ENCODE peak calls at places on chromosome 10, in six cellular contexts. G, O, C, A, T and Q are unnamed samples.

GRCh38 chr10:130047336-130047735 is 63.3 kb downstream of the C10orf143 start:
- DNase-seq in G (no peak), O (no peak), C (no peak), A (no peak), T (no peak), Q (no peak)

GRCh38 chr10:86244995-86245394 is 121.6 kb downstream of the GRID1 start:
- DNase-seq in G (no peak), O (no peak), C (no peak), A (no peak), T (peak; percentile 8), Q (no peak)

GRCh38 chr10:70115948-70116682 is 16.5 kb downstream of the AIFM2 start:
- DNase-seq in G (peak; percentile 59), O (peak; percentile 27), C (peak; percentile 51), A (peak; percentile 46), T (no peak), Q (no peak)

GRCh38 chr10:98369801-98370200 is 45.2 kb downstream of the PYROXD2 start:
- DNase-seq in G (no peak), O (no peak), C (no peak), A (no peak), T (no peak), Q (no peak)

GRCh38 chr10:97454330-97455036 is 8.5 kb downstream of the ZDHHC16 start:
- DNase-seq in G (no peak), O (no peak), C (peak; percentile 41), A (peak; percentile 44), T (no peak), Q (no peak)

GRCh38 chr10:89360153-89360552 is 17.7 kb upstream of the IFIT1B start:
- DNase-seq in G (no peak), O (no peak), C (no peak), A (no peak), T (no peak), Q (no peak)

GRCh38 chr10:102673961-102674511 is 29.8 kb downstream of the TRIM8 start:
- DNase-seq in G (peak; percentile 52), O (peak; percentile 70), C (peak; percentile 68), A (peak; percentile 80), T (peak; percentile 73), Q (peak; percentile 27)

GRCh38 chr10:6778992-6779701 is 199.1 kb upstream of the PRKCQ start:
- DNase-seq in G (no peak), O (no peak), C (no peak), A (peak; percentile 12), T (no peak), Q (peak; percentile 98)

GRCh38 chr10:119025336-119025735 is 4.2 kb upstream of the NANOS1 start:
- DNase-seq in G (no peak), O (peak; percentile 92), C (peak; percentile 56), A (peak; percentile 87), T (peak; percentile 92), Q (no peak)

GRCh38 chr10:35492387-35493195 is 112.5 kb upstream of the GJD4 start:
- DNase-seq in G (no peak), O (no peak), C (no peak), A (no peak), T (no peak), Q (no peak)

GRCh38 chr10:47266602-47267001 is 33.4 kb upstream of the GDF10 start:
- DNase-seq in G (no peak), O (no peak), C (no peak), A (no peak), T (no peak), Q (no peak)

GRCh38 chr10:111650088-111650487 is 533.5 kb downstream of the GPAM start:
- DNase-seq in G (no peak), O (no peak), C (no peak), A (no peak), T (no peak), Q (no peak)

GRCh38 chr10:28800144-28800543 is 122.8 kb downstream of the BAMBI start:
- DNase-seq in G (no peak), O (no peak), C (no peak), A (no peak), T (no peak), Q (no peak)

GRCh38 chr10:52056296-52056695 is 257.8 kb upstream of the DKK1 start:
- DNase-seq in G (no peak), O (no peak), C (no peak), A (no peak), T (no peak), Q (peak; percentile 20)

GRCh38 chr10:31397852-31398251 is 78.8 kb downstream of the ZEB1 start:
- DNase-seq in G (no peak), O (no peak), C (no peak), A (no peak), T (no peak), Q (no peak)

GRCh38 chr10:114491419-114491818 is 87.1 kb upstream of the AFAP1L2 start:
- DNase-seq in G (no peak), O (peak; percentile 48), C (peak; percentile 85), A (no peak), T (no peak), Q (no peak)

GRCh38 chr10:114485695-114486400 is 81.5 kb upstream of the AFAP1L2 start:
- DNase-seq in G (no peak), O (no peak), C (no peak), A (no peak), T (no peak), Q (no peak)

GRCh38 chr10:114489521-114490310 is 85.4 kb upstream of the AFAP1L2 start:
- DNase-seq in G (no peak), O (no peak), C (no peak), A (no peak), T (no peak), Q (no peak)

GRCh38 chr10:114486938-114487814 is 82.9 kb upstream of the AFAP1L2 start:
- DNase-seq in G (no peak), O (no peak), C (no peak), A (no peak), T (no peak), Q (peak; percentile 55)

DNA sequence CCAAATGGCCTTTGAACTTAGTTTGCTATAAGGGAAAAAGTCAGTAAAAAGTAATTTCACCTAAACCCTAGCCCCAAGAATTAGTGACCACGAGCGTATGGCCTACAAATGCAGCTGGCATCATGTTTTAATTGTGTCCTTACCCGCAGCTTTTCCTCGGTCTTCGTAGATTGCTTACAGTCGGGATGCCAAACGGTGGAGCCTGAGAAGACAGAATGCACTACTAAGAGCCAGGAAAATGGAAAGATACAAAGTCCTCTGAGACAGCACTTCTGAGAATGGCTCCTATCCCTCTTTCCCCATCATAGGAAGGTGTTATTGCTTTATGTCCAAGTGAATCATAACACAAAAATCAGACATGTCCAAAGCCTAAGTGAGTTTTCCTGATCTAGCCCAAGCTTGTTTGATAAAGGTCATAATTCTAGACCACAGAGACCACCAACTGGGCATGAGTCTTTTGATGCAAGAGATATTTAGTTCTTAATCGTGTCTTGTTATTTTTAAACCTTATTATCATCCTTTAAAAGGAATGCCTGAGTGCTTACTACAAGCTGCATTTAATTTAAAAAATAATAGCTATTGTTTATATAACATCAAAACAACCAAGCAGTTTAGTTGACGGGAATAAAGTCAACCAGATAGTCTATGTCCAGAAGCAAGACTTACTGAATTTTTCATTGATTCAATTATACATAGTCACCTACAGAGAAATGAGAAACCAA is 83.7 kb upstream of the AFAP1L2 start:
- DNase-seq in G (no peak), O (no peak), C (no peak), A (no peak), T (no peak), Q (peak; percentile 31)
- H3K27ac ChIP-seq in G (no peak overlapping the region), O (peak overlapping the region; percentile 92), C (no peak overlapping the region), A (peak overlapping the region; percentile 2), T (no peak overlapping the region), Q (peak overlapping the region; percentile 44)

GRCh38 chr10:77618117-77618516 is 19.5 kb downstream of the KCNMA1 start:
- DNase-seq in G (no peak), O (no peak), C (no peak), A (no peak), T (no peak), Q (no peak)

GRCh38 chr10:77614778-77615625 is 22.6 kb downstream of the KCNMA1 start:
- DNase-seq in G (no peak), O (no peak), C (no peak), A (no peak), T (no peak), Q (peak; percentile 16)

GRCh38 chr10:77613476-77614130 is 24.0 kb downstream of the KCNMA1 start:
- DNase-seq in G (no peak), O (no peak), C (no peak), A (no peak), T (no peak), Q (peak; percentile 14)

GRCh38 chr10:77619964-77620703 is 17.5 kb downstream of the KCNMA1 start:
- DNase-seq in G (no peak), O (no peak), C (no peak), A (no peak), T (no peak), Q (no peak)

GRCh38 chr10:77616766-77617165 is 20.8 kb downstream of the KCNMA1 start:
- DNase-seq in G (no peak), O (no peak), C (no peak), A (no peak), T (no peak), Q (no peak)
- H3K27ac ChIP-seq in G (no peak overlapping the region), O (no peak overlapping the region), C (no peak overlapping the region), A (no peak overlapping the region), T (no peak overlapping the region), Q (no peak overlapping the region)

GRCh38 chr10:71995880-71996597 is 31.8 kb downstream of the CHST3 start:
- DNase-seq in G (no peak), O (no peak), C (no peak), A (no peak), T (no peak), Q (no peak)

GRCh38 chr10:71998119-71998839 is 34.1 kb downstream of the CHST3 start:
- DNase-seq in G (no peak), O (peak; percentile 76), C (no peak), A (peak; percentile 74), T (no peak), Q (no peak)

GRCh38 chr10:71999360-72000072 is 35.3 kb downstream of the CHST3 start:
- DNase-seq in G (no peak), O (peak; percentile 85), C (peak; percentile 74), A (peak; percentile 85), T (no peak), Q (no peak)

GRCh38 chr10:71998840-71999194 is 34.6 kb downstream of the CHST3 start:
- DNase-seq in G (no peak), O (peak; percentile 66), C (peak; percentile 74), A (peak; percentile 64), T (no peak), Q (peak; percentile 56)

DNA sequence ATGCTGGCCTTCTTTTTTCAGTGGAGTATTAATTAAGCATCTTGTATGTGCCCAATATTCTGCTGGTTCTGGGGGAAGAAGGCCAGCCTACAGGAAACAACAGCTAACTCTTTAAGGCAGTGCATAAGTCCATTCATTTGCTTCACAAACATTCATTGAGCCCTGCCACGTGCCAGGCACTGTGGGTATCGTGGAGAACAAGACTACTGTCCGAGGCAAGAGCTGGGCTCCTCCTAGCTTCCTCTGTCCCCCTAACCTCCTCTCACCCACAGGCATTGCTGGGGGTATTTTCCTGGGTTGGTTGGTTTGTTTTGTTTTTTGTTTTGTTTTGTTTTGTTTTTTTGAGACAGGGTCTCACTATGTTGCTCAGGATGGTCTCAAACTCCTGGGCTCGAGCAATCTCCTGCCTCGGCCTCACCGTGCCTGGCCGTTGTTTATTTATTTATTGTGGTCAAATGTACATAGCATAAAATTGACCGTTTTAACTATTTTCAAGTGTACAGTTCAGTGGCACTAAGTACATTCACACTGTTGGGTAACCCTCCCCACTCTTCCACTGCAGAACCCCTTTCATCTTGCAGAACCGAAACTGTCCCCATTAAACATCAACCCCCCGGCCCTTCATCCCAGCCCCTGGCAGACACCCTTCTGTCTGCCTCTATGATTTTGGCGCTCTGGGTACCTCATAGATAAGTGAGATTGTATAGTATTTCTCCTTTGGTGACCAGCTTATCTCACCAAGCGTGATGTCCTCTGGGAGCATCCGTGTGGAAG is 32.6 kb downstream of the CHST3 start:
- DNase-seq in G (no peak), O (no peak), C (no peak), A (no peak), T (no peak), Q (no peak)
- H3K27ac ChIP-seq in G (no peak overlapping the region), O (no peak overlapping the region), C (peak overlapping the region; percentile 8), A (no peak overlapping the region), T (no peak overlapping the region), Q (no peak overlapping the region)

GRCh38 chr10:103802637-103803353 is 52.6 kb downstream of the SH3PXD2A start:
- DNase-seq in G (no peak), O (no peak), C (no peak), A (no peak), T (no peak), Q (no peak)
- H3K27ac ChIP-seq in G (peak overlapping the region; percentile 73), O (no peak overlapping the region), C (no peak overlapping the region), A (no peak overlapping the region), T (no peak overlapping the region), Q (peak overlapping the region; percentile 72)